ENCODE peak calls at places on chromosomes 5 and 9, in four cellular contexts. R is HepG2, X is GM12878, G is H1. B is an unnamed sample.

GRCh38 chr9:111036946-111037743 is 1.1 kb downstream of the LPAR1 start:
- DNase-seq in R (no peak), X (no peak), G (no peak), B (no peak)

GRCh38 chr5:86175224-86175623 is 442.5 kb upstream of the COX7C start:
- DNase-seq in R (no peak), X (peak), G (no peak), B (no peak)

GRCh38 chr5:140341591-140341990 is 4.8 kb downstream of the HBEGF start:
- DNase-seq in R (no peak), X (no peak), G (no peak), B (no peak)

GRCh38 chr9:81424431-81424830 is 264.9 kb downstream of the TLE1 start:
- DNase-seq in R (no peak), X (no peak), G (no peak), B (no peak)

GRCh38 chr5:54062958-54063357 is 247.4 kb downstream of the ARL15 start:
- DNase-seq in R (no peak), X (no peak), G (no peak), B (no peak)

GRCh38 chr5:143153332-143154119 is 250.0 kb downstream of the NR3C1 start:
- DNase-seq in R (no peak), X (no peak), G (no peak), B (no peak)

GRCh38 chr5:177344891-177345290 is 6.6 kb downstream of the LMAN2 start:
- DNase-seq in R (no peak), X (no peak), G (no peak), B (no peak)

GRCh38 chr5:143648696-143649095 is 163.3 kb upstream of the HMHB1 start:
- DNase-seq in R (no peak), X (no peak), G (peak), B (peak)

GRCh38 chr9:120841930-120842684 is 615 bp downstream of the PSMD5 start:
- DNase-seq in R (no peak), X (no peak), G (no peak), B (no peak)

GRCh38 chr5:169870221-169870620 is 110.1 kb downstream of the INSYN2B start:
- DNase-seq in R (no peak), X (no peak), G (no peak), B (no peak)

GRCh38 chr9:12699529-12699928 is 6.3 kb downstream of the TYRP1 start:
- DNase-seq in R (no peak), X (no peak), G (no peak), B (no peak)

GRCh38 chr5:74766348-74766886 is 500 bp downstream of the GFM2 start:
- DNase-seq in R (peak), X (no peak), G (no peak), B (peak)

GRCh38 chr5:42598311-42598710 is 158.3 kb upstream of the CCDC152 start:
- DNase-seq in R (no peak), X (no peak), G (no peak), B (no peak)

GRCh38 chr5:176542135-176542595 is 5.0 kb upstream of the RNF44 start:
- DNase-seq in R (no peak), X (no peak), G (no peak), B (peak)

GRCh38 chr5:59893436-59894227 is at the start of gene PDE4D:
- DNase-seq in R (no peak), X (no peak), G (peak), B (no peak)

GRCh38 chr9:72978724-72979123 is 25.9 kb upstream of the ALDH1A1 start:
- DNase-seq in R (no peak), X (no peak), G (no peak), B (no peak)

GRCh38 chr5:4987431-4987830 is 152.7 kb upstream of the ADAMTS16 start:
- DNase-seq in R (no peak), X (no peak), G (no peak), B (no peak)

GRCh38 chr5:9318031-9318430 is 227.8 kb downstream of the SEMA5A start:
- DNase-seq in R (no peak), X (no peak), G (no peak), B (no peak)

DNA sequence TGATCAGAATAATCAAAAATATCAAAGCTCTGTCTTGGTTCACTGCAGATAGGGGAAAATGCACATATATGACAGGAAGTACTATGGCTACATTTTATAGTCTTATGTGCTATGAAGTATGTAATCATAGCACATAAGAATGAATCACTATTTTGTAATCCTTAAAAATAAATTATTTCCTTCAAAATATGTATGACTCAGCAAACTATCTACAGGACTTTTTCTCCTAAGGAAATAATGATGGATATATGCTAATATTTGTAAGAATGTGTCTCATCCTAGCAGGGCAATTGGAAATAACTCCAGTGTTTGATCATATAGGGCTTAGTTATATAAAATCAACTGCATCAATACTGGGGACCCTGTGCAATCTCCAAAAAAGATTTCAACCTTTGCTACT is 85.1 kb downstream of the SLC24A2 start:
- DNase-seq in R (no peak), X (no peak), G (no peak), B (no peak)
- TF ChIP-seq CBX5 in R (no peak), X (no peak), G (no peak), B (no peak)

GRCh38 chr9:2157277-2158105 is 142.3 kb downstream of the SMARCA2 start:
- DNase-seq in R (no peak), X (no peak), G (no peak), B (no peak)
- H2AFZ ChIP-seq in R (no peak), X (peak), G (peak), B (no peak)

GRCh38 chr5:157460921-157461792 is 1.1 kb downstream of the NIPAL4 start:
- DNase-seq in R (no peak), X (no peak), G (no peak), B (no peak)

GRCh38 chr5:157468293-157468965 is 8.4 kb downstream of the NIPAL4 start:
- DNase-seq in R (no peak), X (no peak), G (no peak), B (no peak)

GRCh38 chr5:157463621-157464407 is 3.8 kb downstream of the NIPAL4 start:
- DNase-seq in R (no peak), X (no peak), G (no peak), B (no peak)

GRCh38 chr5:157463081-157463480 is 3.1 kb downstream of the NIPAL4 start:
- DNase-seq in R (no peak), X (no peak), G (no peak), B (no peak)

DNA sequence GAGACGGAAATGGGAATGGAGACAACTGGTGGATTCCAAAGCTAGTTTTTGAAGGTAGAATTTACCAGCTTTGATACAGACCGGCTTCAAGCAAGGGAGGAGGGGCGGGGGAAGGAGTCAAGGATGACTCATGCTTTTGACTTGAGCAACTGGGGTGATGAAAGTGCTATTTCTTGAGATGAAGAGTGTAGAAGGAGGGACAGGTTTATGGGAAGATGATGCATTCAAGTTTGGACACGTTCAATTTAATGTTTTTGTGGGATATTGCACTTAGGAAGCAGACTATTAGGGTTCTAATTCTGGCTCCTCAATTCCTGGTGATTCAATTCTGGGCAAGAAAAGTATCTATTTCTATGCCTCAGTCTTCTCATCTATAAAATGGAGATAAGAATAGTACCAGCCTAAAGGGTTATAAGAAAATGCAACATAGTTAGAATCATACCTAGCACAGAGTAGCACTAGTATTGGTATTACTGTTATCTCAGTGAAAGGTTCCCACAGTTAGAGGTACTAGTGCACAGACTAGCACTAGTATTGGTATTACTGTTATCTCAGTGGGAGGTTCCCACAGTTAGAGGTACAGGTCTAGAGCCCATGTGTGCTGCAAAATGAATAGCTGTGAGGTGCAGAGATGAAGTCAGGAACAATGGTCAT is 4.6 kb downstream of the NIPAL4 start:
- DNase-seq in R (no peak), X (peak), G (no peak), B (peak)
- TF ChIP-seq RFX5 in R (no peak), X (no peak), G (no peak), B (no peak)

GRCh38 chr9:127707766-127708165 is 978 bp downstream of the CFAP157 start:
- DNase-seq in R (peak), X (no peak), G (no peak), B (peak)
- TF ChIP-seq CBX5 in R (no peak), X (no peak), G (no peak), B (no peak)

DNA sequence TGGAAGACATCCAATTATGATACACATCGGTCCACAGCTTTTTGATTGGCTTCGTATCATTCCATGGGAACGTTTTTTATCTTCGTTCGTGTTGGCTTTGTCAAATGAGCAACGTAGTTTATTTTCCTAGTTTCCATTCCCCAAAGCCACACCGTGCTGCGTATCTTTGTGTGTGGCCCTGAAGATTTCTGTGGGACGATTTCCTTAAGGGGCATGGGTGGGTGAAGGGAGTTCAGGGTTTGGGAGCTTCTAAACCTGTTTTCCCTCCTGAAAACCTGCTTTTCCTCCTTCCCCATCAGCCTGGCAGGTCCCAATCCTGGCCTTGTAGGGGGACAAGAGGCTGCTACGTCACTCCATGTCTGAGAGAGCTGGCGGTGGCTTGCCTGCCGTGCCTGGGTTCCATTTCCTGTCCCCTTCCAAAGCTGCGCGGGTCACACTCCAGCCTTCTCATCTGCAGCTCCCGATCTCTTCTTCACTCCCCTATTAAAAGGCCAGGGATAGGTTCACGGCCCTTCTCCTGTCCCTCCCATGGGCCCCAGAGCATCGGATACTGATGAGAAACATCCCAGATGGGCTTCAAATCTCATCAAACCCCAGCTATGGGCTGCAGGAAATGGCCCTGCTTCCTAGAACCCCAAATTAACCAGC is 23.5 kb upstream of the ASS1 start:
- DNase-seq in R (no peak), X (no peak), G (no peak), B (no peak)
- H2AFZ ChIP-seq in R (no peak), X (no peak), G (no peak), B (no peak)

GRCh38 chr9:101362450-101362849 is 22.4 kb downstream of the BAAT start:
- DNase-seq in R (no peak), X (no peak), G (no peak), B (peak)

GRCh38 chr9:101367323-101367722 is 17.5 kb downstream of the BAAT start:
- DNase-seq in R (no peak), X (no peak), G (no peak), B (no peak)

GRCh38 chr9:101369286-101369685 is 15.5 kb downstream of the BAAT start:
- DNase-seq in R (no peak), X (no peak), G (no peak), B (no peak)

GRCh38 chr9:101366038-101366756 is 18.6 kb downstream of the BAAT start:
- DNase-seq in R (peak), X (no peak), G (no peak), B (peak)

DNA sequence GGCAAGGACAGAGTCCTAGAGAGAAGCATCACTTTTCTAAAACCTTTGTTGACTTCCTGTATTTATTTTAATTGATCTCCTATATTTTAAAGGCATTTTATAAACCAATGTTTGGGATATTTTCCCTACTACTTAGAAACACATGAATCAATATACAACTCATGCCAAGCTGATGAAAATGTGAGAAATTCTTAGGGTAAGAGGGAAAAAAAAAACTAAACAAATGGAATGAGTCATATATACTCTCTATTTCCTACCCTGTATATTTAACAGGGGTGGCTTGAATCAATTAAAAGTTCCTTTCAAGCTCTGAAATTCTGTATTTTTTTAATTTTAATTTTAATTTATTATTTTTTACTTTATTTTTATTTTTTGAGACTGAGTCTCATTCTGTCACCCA is 19.6 kb downstream of the BAAT start:
- DNase-seq in R (no peak), X (no peak), G (no peak), B (no peak)
- TF ChIP-seq RFX5 in R (no peak), X (no peak), G (no peak), B (no peak)